ENCODE peak calls at places on chromosomes 16 and 17, in five cellular contexts. E is PC-3; I is activated B cell treated with CpG ODN at 0.5 μM for 24 hours; Y is heart right ventricle; C is CD8-positive, alpha-beta T cell. D is an unnamed sample.

GRCh38 chr17:17728550-17729251 is 47.4 kb downstream of the RAI1 start:
- DNase-seq in E (peak; percentile 86), I (no peak), Y (no peak), C (no peak), D (no peak)

GRCh38 chr17:54172654-54173316 is 350.1 kb downstream of the KIF2B start:
- DNase-seq in E (peak; percentile 60), I (no peak), Y (no peak), C (no peak), D (no peak)

GRCh38 chr16:75497558-75497957 is 2.3 kb upstream of the CHST6 start:
- DNase-seq in E (no peak), I (no peak), Y (no peak), C (no peak), D (no peak)

GRCh38 chr16:11256657-11257130 is 690 bp upstream of the SOCS1 start:
- DNase-seq in E (peak; percentile 41), I (no peak), Y (peak; percentile 76), C (no peak), D (peak; percentile 12)

GRCh38 chr17:42586514-42587230 is 9.1 kb upstream of the PSMC3IP start:
- DNase-seq in E (no peak), I (no peak), Y (no peak), C (no peak), D (no peak)

GRCh38 chr16:30473231-30474061 is 904 bp downstream of the ITGAL start:
- DNase-seq in E (no peak), I (peak; percentile 55), Y (peak; percentile 15), C (peak; percentile 37), D (peak; percentile 28)

GRCh38 chr16:78639775-78640174 is 540.3 kb downstream of the WWOX start:
- DNase-seq in E (no peak), I (no peak), Y (no peak), C (no peak), D (no peak)

GRCh38 chr16:89764711-89765201 is 43.4 kb downstream of the ZNF276 start:
- DNase-seq in E (no peak), I (peak; percentile 62), Y (no peak), C (peak; percentile 20), D (peak; percentile 33)

GRCh38 chr17:40360091-40360490 is 4.4 kb downstream of the GJD3 start:
- DNase-seq in E (no peak), I (no peak), Y (no peak), C (no peak), D (no peak)

GRCh38 chr16:22849517-22849916 is 35.6 kb downstream of the HS3ST2 start:
- DNase-seq in E (no peak), I (no peak), Y (no peak), C (no peak), D (no peak)

GRCh38 chr16:81405702-81406113 is 38.9 kb upstream of the CMIP start:
- DNase-seq in E (peak; percentile 96), I (no peak), Y (no peak), C (no peak), D (no peak)

GRCh38 chr16:63145411-63145810 is 1109.2 kb upstream of the CDH8 start:
- DNase-seq in E (no peak), I (no peak), Y (no peak), C (no peak), D (no peak)

GRCh38 chr16:19898924-19899604 is 14.4 kb upstream of the GPRC5B start:
- DNase-seq in E (peak; percentile 69), I (no peak), Y (no peak), C (no peak), D (no peak)

GRCh38 chr16:67242138-67242730 is 5.0 kb downstream of the FHOD1 start:
- DNase-seq in E (no peak), I (no peak), Y (no peak), C (no peak), D (no peak)

GRCh38 chr17:2943971-2944370 is 119.4 kb downstream of the OR1D5 start:
- DNase-seq in E (no peak), I (no peak), Y (no peak), C (no peak), D (no peak)

GRCh38 chr16:87465306-87465705 is 27.5 kb downstream of the ZCCHC14 start:
- DNase-seq in E (peak; percentile 84), I (no peak), Y (peak; percentile 63), C (no peak), D (no peak)

GRCh38 chr16:31507617-31507928 is 618 bp downstream of the RUSF1 start:
- DNase-seq in E (no peak), I (no peak), Y (no peak), C (no peak), D (no peak)

GRCh38 chr17:72901657-72902056 is 190.8 kb downstream of the SLC39A11 start:
- DNase-seq in E (no peak), I (no peak), Y (no peak), C (no peak), D (no peak)

DNA sequence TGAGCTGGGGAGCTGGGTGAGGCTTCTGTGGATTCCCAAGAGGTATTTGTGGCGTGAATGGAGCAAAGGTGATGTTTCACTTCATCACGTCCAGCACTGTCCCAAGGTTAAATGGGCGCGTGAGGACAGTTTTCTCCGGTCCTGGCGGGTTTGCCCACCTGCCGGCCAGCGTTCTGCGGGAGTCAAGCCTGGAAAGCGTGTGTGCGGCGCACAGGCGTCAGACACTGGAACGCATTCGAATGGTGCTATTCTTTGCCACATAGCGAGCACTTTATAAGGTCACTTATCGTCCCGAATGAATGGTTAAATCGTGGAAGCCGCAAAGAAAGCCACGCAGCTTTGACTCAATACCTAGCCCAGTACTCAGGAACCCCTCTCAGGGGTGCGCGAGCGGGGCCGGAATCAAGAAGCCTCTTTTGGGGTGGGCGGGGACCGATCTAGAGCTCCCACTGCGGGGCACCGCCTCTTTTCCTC is 446 bp upstream of the PSMD11 start:
- DNase-seq in E (no peak), I (no peak), Y (no peak), C (no peak), D (no peak)
- TF ChIP-seq CTCF in E (no peak), I (no peak), Y (no peak), C (no peak), D (peak; percentile 92)

DNA sequence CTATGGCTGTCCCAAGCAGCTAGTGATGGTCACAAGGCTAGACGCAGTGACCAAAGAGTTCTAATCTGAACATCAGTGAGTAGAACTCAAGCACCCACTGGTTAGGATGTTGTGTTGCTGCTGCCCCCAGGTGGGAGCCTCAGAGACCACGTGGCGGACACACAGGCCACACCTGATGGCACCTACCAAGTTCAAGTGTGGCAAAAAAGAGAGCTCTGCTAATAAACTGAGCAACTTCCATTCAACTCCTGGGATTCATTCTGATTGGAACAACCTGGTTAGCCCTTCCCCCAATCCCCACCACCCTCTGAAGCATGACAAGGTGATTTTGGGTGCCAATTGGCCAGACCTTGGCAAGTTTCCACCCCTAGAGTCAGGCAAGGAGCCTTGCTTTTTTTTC is 3.5 kb upstream of the LCMT1 start:
- DNase-seq in E (peak; percentile 29), I (no peak), Y (no peak), C (no peak), D (peak; percentile 40)
- TF ChIP-seq CTCF in E (peak; percentile 18), I (no peak), Y (no peak), C (peak; percentile 41), D (peak; percentile 39)

GRCh38 chr17:56870163-56870651 is 36.3 kb downstream of the DGKE start:
- DNase-seq in E (peak; percentile 21), I (no peak), Y (no peak), C (no peak), D (no peak)
- TF ChIP-seq CTCF in E (no peak), I (no peak), Y (no peak), C (no peak), D (no peak)

GRCh38 chr17:38674013-38674748 is 576 bp downstream of the EPOP start:
- DNase-seq in E (no peak), I (peak; percentile 53), Y (peak; percentile 25), C (no peak), D (no peak)
- TF ChIP-seq CTCF in E (peak; percentile 28), I (no peak), Y (no peak), C (no peak), D (no peak)

GRCh38 chr17:50319630-50320029 is 26.3 kb upstream of the XYLT2 start:
- DNase-seq in E (no peak), I (no peak), Y (no peak), C (no peak), D (no peak)

GRCh38 chr17:50322271-50322670 is 23.7 kb upstream of the XYLT2 start:
- DNase-seq in E (no peak), I (no peak), Y (no peak), C (no peak), D (no peak)

GRCh38 chr17:50316016-50316587 is 29.8 kb upstream of the XYLT2 start:
- DNase-seq in E (no peak), I (no peak), Y (no peak), C (no peak), D (no peak)

GRCh38 chr17:50317121-50317520 is 28.8 kb upstream of the XYLT2 start:
- DNase-seq in E (no peak), I (no peak), Y (no peak), C (no peak), D (no peak)

DNA sequence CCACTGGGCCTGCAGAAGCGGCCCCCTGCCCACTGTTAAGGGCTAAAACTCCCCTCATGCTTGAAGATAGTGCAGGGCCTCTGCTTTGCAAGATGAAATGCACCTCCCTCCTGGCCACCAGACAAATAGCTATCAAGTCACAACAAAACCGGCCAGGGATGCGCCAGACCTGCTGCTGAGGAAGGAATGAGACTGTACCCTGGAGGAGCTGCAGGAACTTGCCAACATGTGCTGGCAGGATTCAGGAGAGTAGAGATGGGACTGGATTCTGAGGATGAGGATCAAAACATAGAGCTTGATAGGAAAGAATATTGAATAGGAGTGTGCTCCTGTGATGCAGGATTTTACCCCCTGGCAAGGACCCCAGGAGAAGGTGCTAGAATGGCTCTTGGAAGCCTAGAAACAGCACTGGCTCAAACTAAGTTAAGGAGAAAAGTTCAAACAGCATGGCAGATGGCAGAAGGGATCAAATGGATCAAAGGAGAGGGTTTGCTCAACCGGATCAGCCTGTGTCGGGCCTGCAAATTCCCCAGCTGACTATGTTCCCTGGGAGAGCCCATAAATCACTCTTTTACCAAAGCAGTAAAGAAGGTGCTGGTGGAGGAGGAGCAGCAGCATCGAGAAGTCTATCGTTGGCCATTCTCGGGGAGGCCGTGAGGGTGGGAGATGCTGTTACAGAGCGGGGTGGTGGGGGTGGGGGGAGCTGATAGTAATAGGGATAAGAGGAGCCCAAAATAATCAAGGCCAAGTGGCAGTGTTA is 27.2 kb upstream of the XYLT2 start:
- DNase-seq in E (no peak), I (no peak), Y (no peak), C (no peak), D (no peak)
- TF ChIP-seq CTCF in E (no peak), I (no peak), Y (no peak), C (no peak), D (no peak)

DNA sequence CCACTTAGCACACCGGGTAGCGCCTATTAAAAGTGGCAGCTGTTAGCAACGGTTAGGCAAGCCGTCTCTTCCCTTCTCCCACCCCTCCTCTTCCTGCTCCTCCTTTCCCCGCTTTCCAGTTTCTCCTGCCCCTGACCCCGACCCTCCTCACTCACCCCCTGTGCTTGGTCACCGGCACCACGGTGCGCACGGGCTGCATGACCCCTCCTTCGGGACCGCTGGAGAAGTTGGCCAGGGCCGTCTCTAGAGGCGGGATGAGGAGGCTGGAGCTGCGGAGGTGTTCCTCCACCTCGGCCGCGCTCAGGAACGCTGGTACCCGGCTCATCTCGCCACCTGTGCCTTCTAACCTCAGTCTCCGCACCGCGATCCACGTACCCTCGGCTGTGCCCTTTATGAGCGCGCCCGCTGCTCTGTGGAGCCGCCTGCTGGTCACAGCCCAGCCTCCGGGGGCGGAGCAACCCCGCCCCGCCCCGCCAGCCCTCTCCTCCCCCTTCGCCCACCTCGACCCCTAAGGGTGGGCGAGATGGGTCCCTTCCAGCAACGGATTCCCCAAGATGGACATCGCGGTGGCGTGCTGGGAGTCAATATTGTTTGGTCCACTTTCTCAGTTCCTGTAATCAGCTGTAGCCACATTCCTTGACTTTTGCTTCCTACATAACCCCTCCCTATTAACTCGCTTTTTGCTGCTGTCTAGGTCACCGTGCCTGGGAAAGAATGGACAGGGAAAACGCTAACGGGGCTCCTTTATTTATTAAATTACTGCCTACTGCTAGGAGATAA is at the start of gene CRYM:
- DNase-seq in E (peak; percentile 37), I (peak; percentile 76), Y (peak; percentile 75), C (no peak), D (peak; percentile 21)
- TF ChIP-seq CTCF in E (peak; percentile 69), I (peak; percentile 42), Y (peak; percentile 79), C (no peak), D (peak; percentile 28)